ENCODE peak calls at places on chromosomes 4 and X, in seven cellular contexts. One of them, this sample, is unnamed.
A peak's percentile ranks its signal among the peaks of the same experiment; 100 is the strongest.

GRCh38 chr4:49516796-49517195 is 530.7 kb downstream of the CWH43 start:
- DNase-seq in T-cell: no peak
- DNase-seq in substantia nigra: no peak
- DNase-seq in endothelial cell: no peak
- DNase-seq in BJ: no peak
- DNase-seq in naive thymus-derived CD8-positive, alpha-beta T cell: no peak
- DNase-seq in HTR-8/SVneo: no peak
- DNase-seq in this sample: no peak

GRCh38 chr4:43496188-43496587 is 603.7 kb downstream of the GRXCR1 start:
- DNase-seq in endothelial cell: no peak
- DNase-seq in HTR-8/SVneo: no peak
- DNase-seq in BJ: no peak
- DNase-seq in T-cell: no peak
- DNase-seq in substantia nigra: no peak
- DNase-seq in naive thymus-derived CD8-positive, alpha-beta T cell: no peak
- DNase-seq in this sample: no peak

GRCh38 chrX:111244238-111244750 is 26.0 kb downstream of the CAPN6 start:
- DNase-seq in T-cell: no peak
- DNase-seq in HTR-8/SVneo: no peak
- DNase-seq in BJ: no peak
- DNase-seq in naive thymus-derived CD8-positive, alpha-beta T cell: no peak
- DNase-seq in substantia nigra: no peak
- DNase-seq in endothelial cell: no peak
- DNase-seq in this sample: no peak

GRCh38 chrX:97016106-97016505 is 132.4 kb downstream of the RPA4 start:
- DNase-seq in naive thymus-derived CD8-positive, alpha-beta T cell: no peak
- DNase-seq in T-cell: no peak
- DNase-seq in BJ: no peak
- DNase-seq in HTR-8/SVneo: no peak
- DNase-seq in substantia nigra: no peak
- DNase-seq in endothelial cell: no peak
- DNase-seq in this sample: no peak

GRCh38 chrX:154083134-154083517 is 14.4 kb downstream of the MECP2 start:
- DNase-seq in BJ: no peak
- DNase-seq in naive thymus-derived CD8-positive, alpha-beta T cell: no peak
- DNase-seq in T-cell: no peak
- DNase-seq in endothelial cell: peak; percentile 30
- DNase-seq in substantia nigra: no peak
- DNase-seq in HTR-8/SVneo: no peak
- DNase-seq in this sample: no peak

GRCh38 chr4:140267576-140267975 is 105.9 kb upstream of the SCOC start:
- DNase-seq in T-cell: no peak
- DNase-seq in BJ: no peak
- DNase-seq in substantia nigra: no peak
- DNase-seq in naive thymus-derived CD8-positive, alpha-beta T cell: no peak
- DNase-seq in endothelial cell: no peak
- DNase-seq in HTR-8/SVneo: peak; percentile 72
- DNase-seq in this sample: no peak

GRCh38 chrX:141183000-141183399 is 6.1 kb upstream of the LDOC1 start:
- DNase-seq in endothelial cell: no peak
- DNase-seq in T-cell: no peak
- DNase-seq in naive thymus-derived CD8-positive, alpha-beta T cell: no peak
- DNase-seq in HTR-8/SVneo: no peak
- DNase-seq in BJ: no peak
- DNase-seq in substantia nigra: no peak
- DNase-seq in this sample: peak; percentile 12

GRCh38 chr4:3202836-3203820 is 45.8 kb upstream of the MSANTD1 start:
- DNase-seq in endothelial cell: no peak
- DNase-seq in HTR-8/SVneo: no peak
- DNase-seq in substantia nigra: no peak
- DNase-seq in BJ: no peak
- DNase-seq in T-cell: peak; percentile 21
- DNase-seq in naive thymus-derived CD8-positive, alpha-beta T cell: no peak
- DNase-seq in this sample: no peak

This sample was measured in putamen.